ENCODE peak calls at places on chromosomes 12 and 14, in five cellular contexts. J is Karpas-422, G is transverse colon, E is SK-N-SH, K is A673. Z is an unnamed sample.

GRCh38 chr14:98234208-98234607 is 1037.8 kb downstream of the BCL11B start:
- DNase-seq in J (no peak), G (no peak), E (no peak), K (no peak), Z (no peak)

GRCh38 chr12:13156277-13156676 is 40.2 kb upstream of the EMP1 start:
- DNase-seq in J (no peak), G (no peak), E (no peak), K (no peak), Z (no peak)

GRCh38 chr12:127054531-127054930 is 1212.4 kb upstream of the TMEM132C start:
- DNase-seq in J (no peak), G (no peak), E (no peak), K (no peak), Z (no peak)

GRCh38 chr12:96514328-96514727 is 25.0 kb downstream of the CFAP54 start:
- DNase-seq in J (no peak), G (no peak), E (no peak), K (no peak), Z (no peak)

GRCh38 chr14:61514006-61514830 is 181.1 kb upstream of the HIF1A start:
- DNase-seq in J (no peak), G (no peak), E (no peak), K (no peak), Z (no peak)

GRCh38 chr12:125092108-125092871 is 27.1 kb downstream of the AACS start:
- DNase-seq in J (no peak), G (no peak), E (no peak), K (no peak), Z (no peak)

GRCh38 chr14:98237939-98238338 is 1034.1 kb downstream of the BCL11B start:
- DNase-seq in J (no peak), G (no peak), E (no peak), K (no peak), Z (no peak)

GRCh38 chr14:103015426-103015825 is 41.9 kb downstream of the CDC42BPB start:
- DNase-seq in J (no peak), G (no peak), E (no peak), K (no peak), Z (no peak)

GRCh38 chr12:98533723-98534251 is 18.4 kb downstream of the TMPO start:
- DNase-seq in J (no peak), G (no peak), E (no peak), K (peak; percentile 28), Z (no peak)

GRCh38 chr14:58280954-58281787 is 17.2 kb upstream of the ARID4A start:
- DNase-seq in J (no peak), G (peak; percentile 44), E (peak; percentile 33), K (peak; percentile 89), Z (no peak)

GRCh38 chr12:90038290-90038689 is 329.7 kb upstream of the ATP2B1 start:
- DNase-seq in J (no peak), G (no peak), E (no peak), K (no peak), Z (no peak)

GRCh38 chr14:78863143-78863542 is 693.0 kb downstream of the NRXN3 start:
- DNase-seq in J (peak; percentile 83), G (no peak), E (no peak), K (peak; percentile 60), Z (no peak)

GRCh38 chr14:104928391-104929133 is 3.9 kb downstream of the PLD4 start:
- DNase-seq in J (no peak), G (no peak), E (no peak), K (no peak), Z (no peak)

GRCh38 chr14:69291396-69291795 is 31.4 kb downstream of the GALNT16 start:
- DNase-seq in J (no peak), G (no peak), E (no peak), K (no peak), Z (no peak)

GRCh38 chr12:33296529-33296928 is 143.1 kb downstream of the SYT10 start:
- DNase-seq in J (no peak), G (no peak), E (no peak), K (no peak), Z (no peak)

GRCh38 chr12:111298583-111299436 is 70.1 kb downstream of the PHETA1 start:
- DNase-seq in J (peak; percentile 82), G (peak; percentile 31), E (peak; percentile 90), K (peak; percentile 83), Z (no peak)

GRCh38 chr14:65239143-65239672 is 136.9 kb upstream of the MAX start:
- DNase-seq in J (no peak), G (peak; percentile 59), E (no peak), K (no peak), Z (no peak)

GRCh38 chr14:91116913-91117588 is 3.2 kb downstream of the DGLUCY start:
- DNase-seq in J (no peak), G (no peak), E (no peak), K (no peak), Z (no peak)

GRCh38 chr14:94545131-94545841 is 16.0 kb upstream of the SERPINA4 start:
- DNase-seq in J (no peak), G (no peak), E (no peak), K (no peak), Z (no peak)

GRCh38 chr14:81371802-81372201 is 28.3 kb downstream of the STON2 start:
- DNase-seq in J (no peak), G (no peak), E (no peak), K (no peak), Z (no peak)

GRCh38 chr12:46108721-46109120 is 118.3 kb upstream of the SCAF11 start:
- DNase-seq in J (peak; percentile 65), G (no peak), E (no peak), K (no peak), Z (no peak)

GRCh38 chr12:116087962-116088361 is 189.5 kb downstream of the MED13L start:
- DNase-seq in J (no peak), G (no peak), E (no peak), K (no peak), Z (no peak)

GRCh38 chr14:73208390-73208789 is 28.9 kb upstream of the PAPLN start:
- DNase-seq in J (no peak), G (no peak), E (no peak), K (no peak), Z (no peak)

GRCh38 chr14:23148596-23149249 is 29.7 kb upstream of the CEBPE start:
- DNase-seq in J (no peak), G (no peak), E (no peak), K (no peak), Z (no peak)

GRCh38 chr14:23147676-23148075 is 28.6 kb upstream of the CEBPE start:
- DNase-seq in J (no peak), G (no peak), E (no peak), K (no peak), Z (no peak)

GRCh38 chr14:23146980-23147379 is 27.9 kb upstream of the CEBPE start:
- DNase-seq in J (no peak), G (no peak), E (no peak), K (no peak), Z (no peak)

GRCh38 chr14:23151342-23151741 is 32.1 kb downstream of the SLC7A8 start:
- DNase-seq in J (no peak), G (no peak), E (no peak), K (no peak), Z (no peak)

DNA sequence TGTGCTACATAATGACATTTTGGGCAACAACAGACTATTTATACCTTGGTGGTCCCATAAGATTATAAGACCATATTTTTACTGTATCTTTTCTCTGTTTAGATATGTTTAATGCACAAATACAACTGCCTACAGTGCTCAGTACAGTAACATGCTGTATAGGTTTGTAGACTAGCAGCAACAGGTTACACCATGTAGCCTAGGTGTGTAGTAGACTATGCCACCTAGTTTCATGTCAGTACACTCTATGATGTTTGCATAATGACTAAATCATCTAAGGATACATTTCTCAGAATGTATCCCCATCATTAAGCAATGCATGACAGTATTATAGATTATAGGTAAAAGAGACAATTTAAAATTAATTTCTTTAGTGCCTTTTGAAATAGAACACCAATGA is 30.7 kb upstream of the CEBPE start:
- DNase-seq in J (no peak), G (no peak), E (no peak), K (no peak), Z (no peak)
- H3K27ac ChIP-seq in J (no peak overlapping the region), G (no peak overlapping the region), E (no peak overlapping the region), K (no peak overlapping the region), Z (no peak overlapping the region)

DNA sequence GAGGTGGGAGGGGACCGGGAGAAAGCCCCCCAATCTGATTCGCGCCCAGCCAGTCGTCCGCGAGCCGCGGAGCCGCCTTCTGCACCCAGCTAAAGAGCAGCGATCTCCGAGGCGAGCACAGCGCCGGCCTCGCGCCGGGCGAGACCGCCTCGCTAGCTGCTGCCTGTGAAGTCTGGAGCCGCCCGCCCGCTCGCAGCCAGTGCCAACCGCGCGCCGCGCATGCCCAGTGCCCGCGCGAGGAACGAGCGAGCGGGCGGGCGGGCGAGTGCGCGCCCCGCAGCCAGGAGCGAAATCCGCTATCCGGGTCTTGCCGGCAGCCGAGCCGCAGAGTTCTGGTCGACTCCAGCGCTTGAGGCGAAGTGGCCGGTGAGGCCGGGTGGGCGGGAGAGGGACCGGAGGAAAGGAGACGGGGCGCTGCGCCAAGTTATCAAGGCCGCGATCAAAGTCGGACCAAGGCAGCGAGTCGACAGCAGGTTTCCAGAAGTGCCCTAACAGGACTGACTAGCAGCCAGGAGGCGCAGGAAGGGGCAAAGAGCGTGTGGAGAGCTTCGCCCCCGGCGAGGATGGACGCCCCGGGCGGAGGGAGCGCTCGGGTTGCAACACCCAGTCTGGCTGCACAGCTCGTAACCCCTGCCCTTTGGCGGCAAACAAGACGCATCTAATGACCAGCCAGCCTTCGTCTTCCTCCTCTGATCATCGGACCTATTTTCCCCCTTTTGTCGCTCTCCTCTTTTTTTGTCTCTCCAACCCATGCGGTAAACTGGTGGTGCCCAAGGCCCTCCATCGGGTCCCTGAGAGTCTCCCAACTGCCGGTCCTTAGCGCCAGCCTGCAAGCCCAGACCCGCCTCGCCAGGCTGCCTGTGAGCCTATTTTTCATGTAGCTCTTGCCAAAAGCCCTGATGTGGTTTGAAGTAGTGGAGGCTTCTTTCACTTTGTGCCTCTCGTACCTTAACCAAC is at the start of gene EPS8:
- DNase-seq in J (no peak), G (peak; percentile 93), E (peak; percentile 95), K (peak; percentile 96), Z (peak; percentile 72)
- H3K27ac ChIP-seq in J (no peak within 1 kb of the TSS), G (peak within 1 kb of the TSS; percentile 97), E (peak within 1 kb of the TSS; percentile 56), K (peak within 1 kb of the TSS; percentile 61), Z (peak within 1 kb of the TSS; percentile 94)

GRCh38 chr14:75452324-75452723 is 24.5 kb downstream of the JDP2 start:
- DNase-seq in J (no peak), G (no peak), E (no peak), K (no peak), Z (no peak)
- H3K27ac ChIP-seq in J (no peak overlapping the region), G (peak overlapping the region; percentile 85), E (peak overlapping the region; percentile 43), K (peak overlapping the region; percentile 45), Z (peak overlapping the region; percentile 75)

GRCh38 chr12:131720921-131721320 is 10.0 kb downstream of the SFSWAP start:
- DNase-seq in J (no peak), G (no peak), E (no peak), K (no peak), Z (no peak)

GRCh38 chr12:131721548-131721947 is 10.7 kb downstream of the SFSWAP start:
- DNase-seq in J (no peak), G (no peak), E (no peak), K (no peak), Z (no peak)

GRCh38 chr12:131716282-131716681 is 5.4 kb downstream of the SFSWAP start:
- DNase-seq in J (no peak), G (no peak), E (no peak), K (no peak), Z (no peak)

GRCh38 chr12:131723532-131723931 is 12.6 kb downstream of the SFSWAP start:
- DNase-seq in J (no peak), G (no peak), E (no peak), K (no peak), Z (no peak)

DNA sequence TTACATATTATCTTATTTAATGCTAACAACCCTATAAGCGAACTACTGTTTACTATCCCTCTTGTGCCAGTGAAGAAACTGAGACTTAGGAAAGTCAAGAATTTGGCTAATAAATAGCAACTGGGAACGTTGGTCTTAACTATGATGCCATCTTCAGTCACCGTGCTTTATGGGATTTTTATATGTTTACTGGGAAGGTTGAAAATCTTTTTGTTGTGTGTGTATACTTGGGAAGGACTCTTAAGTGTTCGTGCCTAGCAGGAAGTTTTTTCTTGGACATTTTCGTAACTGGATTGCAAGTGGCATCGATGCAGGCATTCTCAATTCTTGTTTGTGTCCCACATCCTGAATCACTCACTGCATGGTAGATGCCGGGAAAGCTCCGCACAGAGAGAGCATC is 9.4 kb downstream of the SFSWAP start:
- DNase-seq in J (no peak), G (no peak), E (no peak), K (no peak), Z (no peak)
- H3K27ac ChIP-seq in J (no peak overlapping the region), G (no peak overlapping the region), E (peak overlapping the region; percentile 22), K (no peak overlapping the region), Z (no peak overlapping the region)

Z was measured in thoracic aorta.